ENCODE peak calls at places on chromosome 15, in eight cellular contexts. T is HL-60, Z is tibial nerve, V is PC-3, P is AG09309, M is natural killer cell, I is brain microvascular endothelial cell, G is psoas muscle. Q is an unnamed sample.

GRCh38 chr15:37035349-37035748 is 65.0 kb downstream of the MEIS2 start:
- DNase-seq in T (no peak), Z (no peak), V (peak), P (no peak), M (no peak), I (no peak), G (no peak), Q (no peak)

GRCh38 chr15:51104512-51104911 is 9.8 kb upstream of the TNFAIP8L3 start:
- DNase-seq in T (no peak), Z (peak), V (no peak), P (no peak), M (no peak), I (no peak), G (peak), Q (no peak)

GRCh38 chr15:29864501-29864900 is 42.2 kb upstream of the TJP1 start:
- DNase-seq in T (no peak), Z (no peak), V (no peak), P (no peak), M (no peak), I (no peak), G (no peak), Q (no peak)

GRCh38 chr15:68407141-68407885 is 24.6 kb downstream of the ITGA11 start:
- DNase-seq in T (no peak), Z (peak), V (no peak), P (no peak), M (no peak), I (no peak), G (peak), Q (peak)

GRCh38 chr15:67107014-67107812 is 41.8 kb downstream of the SMAD3 start:
- DNase-seq in T (no peak), Z (no peak), V (peak), P (peak), M (peak), I (peak), G (peak), Q (no peak)

GRCh38 chr15:62142736-62143135 is 22.3 kb downstream of the C2CD4B start:
- DNase-seq in T (no peak), Z (no peak), V (peak), P (no peak), M (no peak), I (no peak), G (no peak), Q (no peak)

GRCh38 chr15:53525894-53526293 is 233.6 kb downstream of the WDR72 start:
- DNase-seq in T (no peak), Z (no peak), V (no peak), P (no peak), M (no peak), I (no peak), G (no peak), Q (no peak)

GRCh38 chr15:35674873-35675781 is 129.2 kb upstream of the DPH6 start:
- DNase-seq in T (no peak), Z (peak), V (no peak), P (peak), M (no peak), I (peak), G (no peak), Q (no peak)

GRCh38 chr15:83930392-83930791 is 276.5 kb downstream of the ADAMTSL3 start:
- DNase-seq in T (no peak), Z (no peak), V (no peak), P (no peak), M (no peak), I (no peak), G (no peak), Q (no peak)

GRCh38 chr15:78224024-78224413 is 10.3 kb downstream of the ACSBG1 start:
- DNase-seq in T (no peak), Z (no peak), V (no peak), P (no peak), M (no peak), I (no peak), G (no peak), Q (no peak)

GRCh38 chr15:75182187-75183131 is 19.2 kb upstream of the C15orf39 start:
- DNase-seq in T (no peak), Z (no peak), V (no peak), P (no peak), M (no peak), I (no peak), G (no peak), Q (no peak)

GRCh38 chr15:36479200-36479896 is 100.1 kb upstream of the CDIN1 start:
- DNase-seq in T (no peak), Z (no peak), V (no peak), P (peak), M (no peak), I (no peak), G (no peak), Q (no peak)

GRCh38 chr15:75358771-75359536 is 9.5 kb downstream of the MAN2C1 start:
- DNase-seq in T (no peak), Z (no peak), V (no peak), P (no peak), M (no peak), I (no peak), G (no peak), Q (peak)

GRCh38 chr15:63332367-63333078 is 49.1 kb downstream of the CA12 start:
- DNase-seq in T (no peak), Z (no peak), V (peak), P (peak), M (no peak), I (peak), G (no peak), Q (no peak)

GRCh38 chr15:88337993-88338392 is 81.5 kb upstream of the NTRK3 start:
- DNase-seq in T (no peak), Z (no peak), V (no peak), P (no peak), M (no peak), I (no peak), G (no peak), Q (no peak)

GRCh38 chr15:70741107-70741511 is 22.2 kb downstream of the UACA start:
- DNase-seq in T (peak), Z (peak), V (peak), P (peak), M (no peak), I (peak), G (peak), Q (no peak)

GRCh38 chr15:76588811-76589747 is 252.5 kb downstream of the ISL2 start:
- DNase-seq in T (no peak), Z (no peak), V (no peak), P (no peak), M (no peak), I (no peak), G (no peak), Q (no peak)

GRCh38 chr15:71532994-71533393 is 277.4 kb upstream of the NR2E3 start:
- DNase-seq in T (peak), Z (no peak), V (peak), P (no peak), M (no peak), I (peak), G (no peak), Q (no peak)

GRCh38 chr15:37031198-37031597 is 69.2 kb downstream of the MEIS2 start:
- DNase-seq in T (no peak), Z (no peak), V (peak), P (peak), M (no peak), I (no peak), G (no peak), Q (no peak)

GRCh38 chr15:65211157-65211982 is at the start of gene CILP:
- DNase-seq in T (no peak), Z (peak), V (no peak), P (no peak), M (no peak), I (peak), G (peak), Q (no peak)

GRCh38 chr15:41896566-41896965 is 2.7 kb upstream of the SPTBN5 start:
- DNase-seq in T (no peak), Z (no peak), V (no peak), P (no peak), M (no peak), I (no peak), G (no peak), Q (no peak)

GRCh38 chr15:50330921-50331320 is 24.1 kb downstream of the GABPB1 start:
- DNase-seq in T (no peak), Z (no peak), V (no peak), P (no peak), M (no peak), I (peak), G (no peak), Q (no peak)

GRCh38 chr15:76945494-76945893 is 13.9 kb downstream of the RCN2 start:
- DNase-seq in T (no peak), Z (no peak), V (no peak), P (no peak), M (no peak), I (no peak), G (no peak), Q (no peak)

GRCh38 chr15:90588427-90588826 is 58.7 kb downstream of the CRTC3 start:
- DNase-seq in T (no peak), Z (no peak), V (no peak), P (no peak), M (no peak), I (peak), G (no peak), Q (no peak)

GRCh38 chr15:48040166-48040817 is 80.5 kb upstream of the SLC24A5 start:
- DNase-seq in T (no peak), Z (no peak), V (no peak), P (peak), M (no peak), I (peak), G (no peak), Q (no peak)

GRCh38 chr15:22811640-22812039 is 25.2 kb downstream of the NIPA1 start:
- DNase-seq in T (peak), Z (peak), V (peak), P (no peak), M (no peak), I (no peak), G (no peak), Q (no peak)

GRCh38 chr15:60520041-60520824 is 41.3 kb upstream of the ICE2 start:
- DNase-seq in T (no peak), Z (no peak), V (peak), P (no peak), M (no peak), I (no peak), G (no peak), Q (no peak)

GRCh38 chr15:98025237-98025636 is 64.7 kb downstream of the ARRDC4 start:
- DNase-seq in T (no peak), Z (no peak), V (peak), P (no peak), M (no peak), I (no peak), G (no peak), Q (no peak)

GRCh38 chr15:63523306-63523990 is 19.1 kb downstream of the USP3 start:
- DNase-seq in T (no peak), Z (no peak), V (no peak), P (no peak), M (no peak), I (no peak), G (no peak), Q (no peak)

GRCh38 chr15:63726491-63726890 is 107.3 kb downstream of the HERC1 start:
- DNase-seq in T (no peak), Z (no peak), V (no peak), P (no peak), M (no peak), I (peak), G (no peak), Q (no peak)

GRCh38 chr15:62847900-62848489 is 194.6 kb upstream of the TPM1 start:
- DNase-seq in T (peak), Z (peak), V (peak), P (no peak), M (peak), I (peak), G (peak), Q (no peak)

GRCh38 chr15:51004103-51004536 is 90.6 kb downstream of the TNFAIP8L3 start:
- DNase-seq in T (peak), Z (no peak), V (peak), P (peak), M (no peak), I (peak), G (no peak), Q (no peak)

GRCh38 chr15:85527907-85528306 is 147.5 kb downstream of the AKAP13 start:
- DNase-seq in T (no peak), Z (peak), V (no peak), P (peak), M (no peak), I (peak), G (no peak), Q (no peak)

GRCh38 chr15:63046927-63047760 is 4.6 kb downstream of the TPM1 start:
- DNase-seq in T (no peak), Z (no peak), V (no peak), P (no peak), M (no peak), I (no peak), G (no peak), Q (no peak)

GRCh38 chr15:32743411-32744145 is 25.8 kb downstream of the GREM1 start:
- DNase-seq in T (no peak), Z (no peak), V (peak), P (no peak), M (no peak), I (no peak), G (no peak), Q (no peak)

GRCh38 chr15:29756358-29757267 is 65.7 kb downstream of the TJP1 start:
- DNase-seq in T (no peak), Z (no peak), V (no peak), P (no peak), M (no peak), I (no peak), G (no peak), Q (no peak)

GRCh38 chr15:60299452-60300047 is 98.2 kb downstream of the ANXA2 start:
- DNase-seq in T (no peak), Z (no peak), V (peak), P (no peak), M (no peak), I (no peak), G (no peak), Q (no peak)

GRCh38 chr15:51030649-51031316 is 63.9 kb downstream of the TNFAIP8L3 start:
- DNase-seq in T (no peak), Z (no peak), V (peak), P (peak), M (no peak), I (peak), G (no peak), Q (no peak)

GRCh38 chr15:60718661-60719069 is 239.7 kb upstream of the ICE2 start:
- DNase-seq in T (no peak), Z (no peak), V (no peak), P (no peak), M (no peak), I (no peak), G (no peak), Q (no peak)

DNA sequence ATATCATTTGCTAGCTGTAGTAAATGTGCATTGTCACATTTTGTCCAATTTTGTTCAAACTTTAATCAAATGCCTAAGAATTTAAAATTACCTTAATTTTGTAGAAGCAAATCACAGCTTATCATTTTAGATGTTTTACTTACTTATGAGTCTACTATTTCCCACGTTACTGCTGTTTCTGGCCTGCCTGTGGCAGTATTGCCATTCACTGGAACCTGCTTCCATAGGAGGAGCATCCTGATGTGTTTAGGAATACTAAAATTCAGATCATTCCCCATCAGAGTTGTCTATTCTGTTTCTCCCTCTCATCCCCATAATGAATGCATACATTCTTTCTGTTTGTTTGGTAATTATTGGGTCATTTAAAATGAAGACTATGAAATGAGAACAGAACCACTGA is 119.5 kb upstream of the SNRPN start:
- DNase-seq in T (no peak), Z (no peak), V (no peak), P (no peak), M (no peak), I (no peak), G (no peak), Q (no peak)
- TF ChIP-seq CTCF in T (no peak), Z (no peak), V (peak), P (no peak), M (no peak), I (no peak), G (no peak), Q (no peak)

DNA sequence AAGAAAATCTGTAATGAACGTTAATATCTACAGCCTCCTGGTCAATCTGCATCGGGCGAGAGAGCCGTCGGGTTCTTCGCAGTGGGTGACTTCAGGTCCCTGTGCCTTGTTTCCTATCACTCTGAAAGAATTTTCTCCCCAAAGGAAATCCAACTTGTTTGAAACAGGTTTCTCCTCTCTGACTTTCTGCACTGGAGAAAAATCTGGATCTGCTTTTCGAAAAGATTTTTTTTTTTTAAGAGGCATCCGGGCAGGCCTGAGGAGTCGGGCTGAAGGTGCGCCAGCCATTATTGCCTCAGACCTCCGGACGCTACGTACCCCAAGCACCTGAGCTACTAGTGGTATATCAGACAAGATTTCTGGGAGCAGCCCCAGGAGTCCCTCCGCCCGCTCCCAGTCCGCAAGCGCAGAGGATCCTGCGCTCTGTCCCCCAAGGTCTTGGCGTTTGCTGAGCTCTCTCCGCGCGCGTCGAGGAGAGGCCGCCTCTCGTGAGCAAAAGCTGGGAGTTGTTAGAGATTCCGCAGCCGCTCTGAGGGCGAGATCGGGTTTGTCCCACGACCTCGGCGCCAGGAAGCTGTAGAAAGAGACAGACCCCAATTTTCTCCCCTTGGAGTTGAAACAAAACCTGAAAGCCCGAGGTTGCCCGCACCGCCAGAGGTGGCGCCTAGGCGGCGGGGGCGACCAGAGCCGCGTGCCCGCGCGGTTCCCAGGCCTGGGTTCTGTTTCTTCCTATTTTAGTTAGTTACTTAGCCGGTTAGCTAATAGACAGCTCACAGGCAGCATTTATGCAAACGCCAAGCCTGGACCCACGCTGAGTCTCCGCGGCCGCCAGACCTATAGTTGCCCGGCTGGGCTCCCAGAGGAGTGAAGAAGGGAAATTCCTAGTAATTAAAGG is 72.4 kb upstream of the POLG start:
- DNase-seq in T (peak), Z (no peak), V (no peak), P (no peak), M (no peak), I (no peak), G (no peak), Q (no peak)
- TF ChIP-seq CTCF in T (no peak), Z (no peak), V (no peak), P (peak), M (no peak), I (peak), G (no peak), Q (peak)

GRCh38 chr15:26866298-26867198 is at the start of gene GABRA5:
- DNase-seq in T (no peak), Z (no peak), V (peak), P (no peak), M (no peak), I (peak), G (no peak), Q (peak)
- TF ChIP-seq CTCF in T (no peak), Z (no peak), V (peak), P (peak), M (no peak), I (peak), G (no peak), Q (peak)

GRCh38 chr15:40155270-40155910 is 5.5 kb upstream of the BUB1B start:
- DNase-seq in T (no peak), Z (no peak), V (peak), P (no peak), M (no peak), I (no peak), G (no peak), Q (no peak)
- TF ChIP-seq CTCF in T (no peak), Z (no peak), V (no peak), P (no peak), M (no peak), I (no peak), G (no peak), Q (no peak)

GRCh38 chr15:86690566-86690965 is 610.9 kb downstream of the AGBL1 start:
- DNase-seq in T (no peak), Z (no peak), V (peak), P (no peak), M (no peak), I (no peak), G (no peak), Q (no peak)

GRCh38 chr15:86685263-86685662 is 605.6 kb downstream of the AGBL1 start:
- DNase-seq in T (no peak), Z (no peak), V (peak), P (no peak), M (no peak), I (no peak), G (no peak), Q (no peak)

DNA sequence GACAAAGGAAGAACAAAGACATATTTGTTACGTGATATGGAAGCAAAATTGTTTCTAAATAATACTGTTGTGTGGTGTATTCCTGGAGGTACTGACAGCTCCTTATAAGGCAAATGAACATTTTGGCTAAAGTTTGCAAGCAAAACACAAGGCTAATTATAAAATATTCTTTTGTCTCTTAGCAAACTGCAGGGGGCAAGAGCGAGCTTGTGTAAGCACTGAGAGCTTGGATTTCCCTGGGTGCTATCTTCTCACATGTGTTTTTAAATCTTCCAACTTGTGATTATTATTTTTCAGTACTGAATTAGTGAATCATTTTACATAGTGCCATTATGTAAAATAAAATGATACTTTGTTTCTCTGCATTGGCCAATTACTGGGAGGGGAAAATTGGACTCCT is 611.4 kb downstream of the AGBL1 start:
- DNase-seq in T (no peak), Z (no peak), V (no peak), P (no peak), M (no peak), I (no peak), G (no peak), Q (no peak)
- TF ChIP-seq CTCF in T (no peak), Z (no peak), V (no peak), P (no peak), M (no peak), I (no peak), G (peak), Q (peak)

DNA sequence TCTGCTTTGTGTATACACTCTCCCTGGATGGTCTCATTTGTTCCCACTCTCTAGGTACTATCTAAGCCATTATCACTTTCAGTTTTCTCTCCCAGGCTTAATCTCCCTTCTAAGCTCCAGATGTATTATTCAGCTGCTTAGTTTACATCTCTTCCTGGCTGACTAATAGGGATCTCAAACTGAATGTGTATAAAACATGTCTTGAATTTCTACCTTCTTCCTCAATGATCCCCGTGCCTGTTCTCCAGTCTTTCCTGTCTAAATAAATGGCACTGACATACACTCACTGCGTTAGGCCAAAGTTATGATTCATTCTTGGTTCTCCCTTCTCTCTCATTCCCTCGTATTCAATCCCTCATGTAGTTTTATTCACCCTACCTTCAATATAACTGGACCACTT is 127.4 kb downstream of the NR2F2 start:
- DNase-seq in T (no peak), Z (no peak), V (no peak), P (no peak), M (no peak), I (no peak), G (no peak), Q (no peak)
- TF ChIP-seq CTCF in T (no peak), Z (no peak), V (no peak), P (no peak), M (no peak), I (no peak), G (no peak), Q (no peak)

Q was measured in type B pancreatic cell.